ENCODE peak calls at places on chromosomes 7 and 10, in seven cellular contexts. C, G, X, Z, P, H and J are unnamed samples.

GRCh38 chr7:90720970-90721768 is 125.0 kb downstream of the CDK14 start:
- DNase-seq in C (no peak), G (peak; percentile 32), X (peak; percentile 35), Z (no peak), P (no peak), H (no peak), J (peak; percentile 89)

GRCh38 chr10:93379366-93380042 is 102.6 kb downstream of the MYOF start:
- DNase-seq in C (no peak), G (no peak), X (no peak), Z (peak; percentile 11), P (no peak), H (no peak), J (no peak)

GRCh38 chr7:99794585-99795502 is 10.9 kb upstream of the CYP3A4 start:
- DNase-seq in C (no peak), G (no peak), X (no peak), Z (no peak), P (no peak), H (no peak), J (peak; percentile 4)

GRCh38 chr7:104629393-104629792 is 301.0 kb downstream of the LHFPL3 start:
- DNase-seq in C (no peak), G (no peak), X (no peak), Z (no peak), P (no peak), H (no peak), J (no peak)

GRCh38 chr10:1240341-1240775 is 184.2 kb downstream of the WDR37 start:
- DNase-seq in C (no peak), G (no peak), X (no peak), Z (peak; percentile 16), P (no peak), H (no peak), J (no peak)

GRCh38 chr7:2255145-2256139 is 13.4 kb downstream of the NUDT1 start:
- DNase-seq in C (no peak), G (no peak), X (no peak), Z (no peak), P (no peak), H (no peak), J (no peak)

GRCh38 chr10:124403548-124403947 is 15.2 kb downstream of the OAT start:
- DNase-seq in C (no peak), G (no peak), X (no peak), Z (peak; percentile 71), P (no peak), H (no peak), J (peak; percentile 89)

GRCh38 chr7:103735377-103735776 is 254.1 kb downstream of the RELN start:
- DNase-seq in C (no peak), G (no peak), X (no peak), Z (no peak), P (no peak), H (no peak), J (peak; percentile 20)

GRCh38 chr7:37445064-37445723 is 3.5 kb downstream of the ELMO1 start:
- DNase-seq in C (no peak), G (no peak), X (no peak), Z (no peak), P (no peak), H (no peak), J (peak; percentile 28)

GRCh38 chr10:29166713-29167112 is 122.2 kb upstream of the LYZL1 start:
- DNase-seq in C (no peak), G (no peak), X (no peak), Z (no peak), P (no peak), H (no peak), J (no peak)

GRCh38 chr10:536371-536925 is 153.0 kb downstream of the DIP2C start:
- DNase-seq in C (no peak), G (no peak), X (no peak), Z (no peak), P (no peak), H (no peak), J (no peak)

GRCh38 chr10:31262672-31263071 is 56.3 kb upstream of the ZEB1 start:
- DNase-seq in C (no peak), G (peak; percentile 45), X (peak; percentile 32), Z (no peak), P (no peak), H (peak; percentile 62), J (peak; percentile 87)

GRCh38 chr10:70518695-70519094 is 40.1 kb downstream of the PALD1 start:
- DNase-seq in C (no peak), G (no peak), X (no peak), Z (no peak), P (no peak), H (no peak), J (no peak)

GRCh38 chr7:74498996-74499834 is 45.5 kb downstream of the GTF2IRD1 start:
- DNase-seq in C (no peak), G (no peak), X (no peak), Z (no peak), P (no peak), H (peak; percentile 41), J (no peak)

GRCh38 chr7:93890464-93891068 is at the start of gene TFPI2:
- DNase-seq in C (no peak), G (peak; percentile 80), X (no peak), Z (no peak), P (peak; percentile 42), H (peak; percentile 25), J (peak; percentile 87)

GRCh38 chr10:62112325-62112724 is 156.3 kb downstream of the RTKN2 start:
- DNase-seq in C (no peak), G (no peak), X (no peak), Z (no peak), P (no peak), H (no peak), J (no peak)

GRCh38 chr10:79286318-79286951 is 60.8 kb upstream of the PPIF start:
- DNase-seq in C (no peak), G (peak; percentile 80), X (peak; percentile 77), Z (peak; percentile 63), P (peak; percentile 92), H (peak; percentile 65), J (no peak)

GRCh38 chr10:113991091-113991860 is 52.4 kb upstream of the ADRB1 start:
- DNase-seq in C (no peak), G (no peak), X (no peak), Z (no peak), P (no peak), H (no peak), J (no peak)

GRCh38 chr7:81882086-81882485 is 112.2 kb upstream of the HGF start:
- DNase-seq in C (no peak), G (no peak), X (no peak), Z (no peak), P (no peak), H (no peak), J (peak; percentile 90)

GRCh38 chr7:156464339-156464738 is 176.2 kb upstream of the RNF32 start:
- DNase-seq in C (no peak), G (no peak), X (no peak), Z (no peak), P (no peak), H (no peak), J (no peak)

GRCh38 chr10:58897708-58898107 is 278.7 kb upstream of the PHYHIPL start:
- DNase-seq in C (no peak), G (no peak), X (no peak), Z (no peak), P (no peak), H (no peak), J (no peak)

GRCh38 chr10:33507662-33508425 is 173.4 kb upstream of the NRP1 start:
- DNase-seq in C (no peak), G (no peak), X (no peak), Z (no peak), P (no peak), H (no peak), J (no peak)

GRCh38 chr7:104098890-104099289 is 108.9 kb downstream of the ORC5 start:
- DNase-seq in C (no peak), G (no peak), X (no peak), Z (no peak), P (no peak), H (no peak), J (no peak)

GRCh38 chr10:25561761-25562160 is 372.3 kb upstream of the MYO3A start:
- DNase-seq in C (no peak), G (no peak), X (no peak), Z (no peak), P (no peak), H (no peak), J (no peak)

GRCh38 chr7:41217306-41217705 is 485.6 kb downstream of the INHBA start:
- DNase-seq in C (no peak), G (no peak), X (no peak), Z (no peak), P (no peak), H (no peak), J (no peak)
- H3K27me3 ChIP-seq in C (no peaks in the 10 kb centered on the region), G (no peaks in the 10 kb centered on the region), X (no peaks in the 10 kb centered on the region), Z (no peaks in the 10 kb centered on the region), P (no peaks in the 10 kb centered on the region), H (no peaks in the 10 kb centered on the region), J (peaks cover 32% of the 10 kb centered on the region)

GRCh38 chr10:104643023-104643663 is 2.1 kb downstream of the SORCS3 start:
- DNase-seq in C (no peak), G (no peak), X (no peak), Z (no peak), P (no peak), H (no peak), J (no peak)
- H3K4me1 ChIP-seq in C (peaks cover 3% of the 10 kb centered on the region), G (no peaks in the 10 kb centered on the region), X (peaks cover 45% of the 10 kb centered on the region), Z (no peaks in the 10 kb centered on the region), P (peaks cover 10% of the 10 kb centered on the region), H (no peaks in the 10 kb centered on the region), J (no peaks in the 10 kb centered on the region)

GRCh38 chr7:53426145-53426750 is 390.8 kb downstream of the POM121L12 start:
- DNase-seq in C (no peak), G (no peak), X (no peak), Z (no peak), P (no peak), H (no peak), J (no peak)
- H3K9me3 ChIP-seq in C (no peaks in the 10 kb centered on the region), G (no peaks in the 10 kb centered on the region), X (no peaks in the 10 kb centered on the region), Z (peaks cover 7% of the 10 kb centered on the region), P (peaks cover 5% of the 10 kb centered on the region), H (no peaks in the 10 kb centered on the region), J (no peaks in the 10 kb centered on the region)

DNA sequence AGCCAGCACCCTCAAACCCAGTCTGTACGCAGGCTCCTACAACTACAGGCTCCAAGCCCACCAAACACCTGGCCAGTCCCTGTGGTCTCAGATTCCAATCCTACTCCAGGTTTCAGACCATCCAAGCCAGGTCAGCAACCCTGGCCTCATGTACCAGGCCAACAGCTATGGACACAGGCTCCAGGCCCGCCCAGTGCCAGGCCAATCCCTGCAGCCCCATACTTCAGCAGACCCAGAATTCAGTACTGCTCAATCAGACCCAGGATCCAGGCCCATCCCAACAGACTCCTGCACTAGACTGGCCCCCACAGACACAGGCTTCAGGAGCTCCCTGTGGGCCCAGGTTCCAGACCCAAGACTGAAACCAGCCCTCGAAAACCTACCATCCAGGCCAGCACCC is 32.3 kb downstream of the HPSE2 start:
- DNase-seq in C (no peak), G (no peak), X (no peak), Z (no peak), P (no peak), H (no peak), J (no peak)
- H3K27me3 ChIP-seq in C (no peaks in the 10 kb centered on the region), G (no peaks in the 10 kb centered on the region), X (no peaks in the 10 kb centered on the region), Z (no peaks in the 10 kb centered on the region), P (no peaks in the 10 kb centered on the region), H (no peaks in the 10 kb centered on the region), J (no peaks in the 10 kb centered on the region)

GRCh38 chr7:47374538-47374937 is 207.4 kb downstream of the TNS3 start:
- DNase-seq in C (no peak), G (peak; percentile 9), X (no peak), Z (no peak), P (no peak), H (no peak), J (no peak)
- H3K4me1 ChIP-seq in C (peaks cover 38% of the 10 kb centered on the region), G (peaks cover 11% of the 10 kb centered on the region), X (peaks cover 23% of the 10 kb centered on the region), Z (no peaks in the 10 kb centered on the region), P (peaks cover 13% of the 10 kb centered on the region), H (peaks cover 32% of the 10 kb centered on the region), J (peaks cover 7% of the 10 kb centered on the region)

GRCh38 chr7:56474271-56474670 is 358.1 kb upstream of the NUPR2 start:
- DNase-seq in C (no peak), G (no peak), X (no peak), Z (no peak), P (no peak), H (no peak), J (no peak)

GRCh38 chr7:56471811-56472210 is 355.6 kb upstream of the NUPR2 start:
- DNase-seq in C (no peak), G (no peak), X (no peak), Z (no peak), P (no peak), H (no peak), J (no peak)
- H3K9me3 ChIP-seq in C (peaks cover 25% of the 10 kb centered on the region), G (peaks cover 27% of the 10 kb centered on the region), X (peaks cover 83% of the 10 kb centered on the region), Z (peaks cover 98% of the 10 kb centered on the region), P (peaks cover 91% of the 10 kb centered on the region), H (peaks cover 100% of the 10 kb centered on the region), J (no peaks in the 10 kb centered on the region)